ENCODE peak calls at places on chromosomes 13 and 19, in four cellular contexts. A, Q, M and Z are unnamed samples.

GRCh38 chr19:5987077-5987818 is 9.3 kb upstream of the RANBP3 start:
- DNase-seq in Q (peak), A (peak), M (peak), Z (peak)

GRCh38 chr13:99426426-99426825 is 74.8 kb upstream of the TM9SF2 start:
- DNase-seq in A (no peak), Q (no peak), M (peak), Z (no peak)

GRCh38 chr19:43438291-43439162 is 23.8 kb downstream of the TEX101 start:
- DNase-seq in M (no peak), Q (peak), A (no peak), Z (no peak)

GRCh38 chr19:42152876-42153275 is 20.6 kb upstream of the POU2F2 start:
- DNase-seq in Q (no peak), A (no peak), M (no peak), Z (no peak)

GRCh38 chr13:40476175-40476958 is 190.1 kb downstream of the FOXO1 start:
- DNase-seq in M (no peak), A (no peak), Q (no peak), Z (no peak)

GRCh38 chr13:63408227-63409202 is 1992.9 kb upstream of the PCDH20 start:
- DNase-seq in Q (no peak), M (no peak), A (no peak), Z (no peak)

GRCh38 chr19:12156254-12157058 is at the start of gene ZNF625:
- DNase-seq in M (peak), A (peak), Q (peak), Z (peak)

GRCh38 chr19:41960973-41961372 is 1.9 kb upstream of the RABAC1 start:
- DNase-seq in M (no peak), Q (no peak), A (no peak), Z (no peak)

GRCh38 chr19:20863176-20863575 is 59.9 kb upstream of the ZNF85 start:
- DNase-seq in Q (no peak), A (no peak), M (no peak), Z (no peak)

GRCh38 chr13:36599641-36600040 is 74.2 kb upstream of the SERTM1 start:
- DNase-seq in Q (no peak), A (no peak), M (no peak), Z (no peak)

GRCh38 chr19:45444318-45445041 is 20.8 kb upstream of the ERCC1 start:
- DNase-seq in A (peak), Q (no peak), M (peak), Z (peak)

GRCh38 chr19:41753159-41753558 is 2.2 kb upstream of the CEACAM6 start:
- DNase-seq in Q (peak), A (peak), M (peak), Z (peak)

GRCh38 chr13:81686877-81687276 is 1346.0 kb upstream of the SPRY2 start:
- DNase-seq in A (no peak), Q (peak), M (no peak), Z (no peak)

GRCh38 chr13:110387451-110388140 is 80.5 kb downstream of the COL4A2 start:
- DNase-seq in M (peak), Q (peak), A (peak), Z (peak)

GRCh38 chr13:80339841-80340642 is 884 bp downstream of the SPRY2 start:
- DNase-seq in Q (no peak), A (peak), M (no peak), Z (peak)

GRCh38 chr19:10654610-10655456 is 687 bp downstream of the ILF3 start:
- DNase-seq in Q (no peak), A (peak), M (peak), Z (peak)

GRCh38 chr13:84951128-84951527 is 848.1 kb downstream of the SLITRK6 start:
- DNase-seq in M (no peak), Q (peak), A (no peak), Z (no peak)

GRCh38 chr19:33815410-33816340 is 19.0 kb downstream of the KCTD15 start:
- DNase-seq in Q (peak), M (no peak), A (no peak), Z (no peak)

GRCh38 chr13:103203750-103204330 is 137.6 kb upstream of the SLC10A2 start:
- DNase-seq in Q (no peak), A (no peak), M (no peak), Z (no peak)

GRCh38 chr13:24664726-24665409 is 15.3 kb upstream of the ATP12A start:
- DNase-seq in Q (peak), M (no peak), A (no peak), Z (no peak)

GRCh38 chr19:8240274-8241229 is 31.4 kb downstream of the CERS4 start:
- DNase-seq in Q (peak), M (peak), A (peak), Z (peak)

GRCh38 chr13:94901070-94901469 is 188.7 kb upstream of the SOX21 start:
- DNase-seq in A (no peak), Q (no peak), M (no peak), Z (no peak)

GRCh38 chr19:33409035-33409434 is 35.5 kb downstream of the CEBPG start:
- DNase-seq in A (no peak), Q (no peak), M (no peak), Z (no peak)

GRCh38 chr13:88068975-88069374 is 397.8 kb downstream of the SLITRK5 start:
- DNase-seq in A (peak), M (peak), Q (no peak), Z (peak)

GRCh38 chr19:33231511-33231910 is 5.9 kb upstream of the SLC7A10 start:
- DNase-seq in A (no peak), M (no peak), Q (no peak), Z (no peak)

GRCh38 chr13:29830000-29830399 is 20.4 kb downstream of the UBL3 start:
- DNase-seq in M (no peak), Q (peak), A (no peak), Z (no peak)

GRCh38 chr19:10719466-10719961 is 1.6 kb downstream of the DNM2 start:
- DNase-seq in M (no peak), A (no peak), Q (no peak), Z (no peak)

GRCh38 chr19:40502647-40503046 is 35.8 kb downstream of the SPTBN4 start:
- DNase-seq in M (peak), A (no peak), Q (peak), Z (peak)

GRCh38 chr19:30450101-30450500 is 77.9 kb downstream of the ZNF536 start:
- DNase-seq in M (peak), Q (no peak), A (peak), Z (peak)